ENCODE peak calls at places on chromosomes 4 and X, in four cellular contexts. One of them, this sample, is unnamed.

GRCh38 chr4:176198316-176198903 is 3.0 kb upstream of the SPATA4 start:
- DNase-seq in bronchial epithelial cell: no peak
- DNase-seq in GM13977: no peak
- DNase-seq in GM06990: no peak
- DNase-seq in this sample: no peak

GRCh38 chrX:74656079-74656745 is 41.8 kb upstream of the RLIM start:
- DNase-seq in bronchial epithelial cell: no peak
- DNase-seq in GM13977: no peak
- DNase-seq in GM06990: no peak
- DNase-seq in this sample: no peak

GRCh38 chrX:103211012-103211715 is 3.7 kb upstream of the BEX4 start:
- DNase-seq in bronchial epithelial cell: peak
- DNase-seq in GM13977: peak
- DNase-seq in GM06990: no peak
- DNase-seq in this sample: peak

GRCh38 chr4:24219171-24219570 is 329.3 kb upstream of the PPARGC1A start:
- DNase-seq in bronchial epithelial cell: peak
- DNase-seq in GM13977: no peak
- DNase-seq in GM06990: no peak
- DNase-seq in this sample: no peak

GRCh38 chrX:116318672-116319071 is 117.7 kb upstream of the SLC6A14 start:
- DNase-seq in bronchial epithelial cell: peak
- DNase-seq in GM13977: no peak
- DNase-seq in GM06990: no peak
- DNase-seq in this sample: no peak

GRCh38 chr4:46442963-46443362 is 53.0 kb upstream of the GABRA2 start:
- DNase-seq in bronchial epithelial cell: peak
- DNase-seq in GM13977: no peak
- DNase-seq in GM06990: no peak
- DNase-seq in this sample: no peak

GRCh38 chr4:145565328-145565727 is 53.9 kb upstream of the MMAA start:
- DNase-seq in bronchial epithelial cell: no peak
- DNase-seq in GM13977: no peak
- DNase-seq in GM06990: no peak
- DNase-seq in this sample: no peak

GRCh38 chr4:105598787-105599186 is 46.4 kb downstream of the ARHGEF38 start:
- DNase-seq in bronchial epithelial cell: peak
- DNase-seq in GM13977: no peak
- DNase-seq in GM06990: no peak
- DNase-seq in this sample: no peak

GRCh38 chr4:6620891-6621555 is 19.5 kb upstream of the MRFAP1 start:
- DNase-seq in bronchial epithelial cell: no peak
- DNase-seq in GM13977: no peak
- DNase-seq in GM06990: no peak
- DNase-seq in this sample: no peak

GRCh38 chr4:86974481-86975050 is 39.8 kb downstream of the AFF1 start:
- DNase-seq in bronchial epithelial cell: no peak
- DNase-seq in GM13977: no peak
- DNase-seq in GM06990: no peak
- DNase-seq in this sample: no peak

GRCh38 chrX:124232523-124233201 is 99.8 kb upstream of the TEX13D start:
- DNase-seq in bronchial epithelial cell: peak
- DNase-seq in GM13977: no peak
- DNase-seq in GM06990: no peak
- DNase-seq in this sample: no peak

GRCh38 chr4:69377562-69377961 is 97.3 kb downstream of the UGT2B28 start:
- DNase-seq in bronchial epithelial cell: no peak
- DNase-seq in GM13977: no peak
- DNase-seq in GM06990: no peak
- DNase-seq in this sample: no peak

GRCh38 chr4:20317424-20317985 is 65.8 kb downstream of the SLIT2 start:
- DNase-seq in bronchial epithelial cell: no peak
- DNase-seq in GM13977: no peak
- DNase-seq in GM06990: no peak
- DNase-seq in this sample: no peak

GRCh38 chr4:89755210-89755609 is 81.8 kb downstream of the SNCA start:
- DNase-seq in bronchial epithelial cell: no peak
- DNase-seq in GM13977: no peak
- DNase-seq in GM06990: no peak
- DNase-seq in this sample: no peak

GRCh38 chr4:109574443-109574850 is 14.4 kb downstream of the MCUB start:
- DNase-seq in bronchial epithelial cell: no peak
- DNase-seq in GM13977: no peak
- DNase-seq in GM06990: no peak
- DNase-seq in this sample: no peak

GRCh38 chr4:56871357-56871993 is 36.2 kb upstream of the REST start:
- DNase-seq in bronchial epithelial cell: no peak
- DNase-seq in GM13977: no peak
- DNase-seq in GM06990: no peak
- DNase-seq in this sample: no peak

GRCh38 chr4:189858445-189858844 is 82.2 kb upstream of the FRG1 start:
- DNase-seq in bronchial epithelial cell: no peak
- DNase-seq in GM13977: no peak
- DNase-seq in GM06990: no peak
- DNase-seq in this sample: no peak

GRCh38 chr4:139391731-139392130 is 62.2 kb upstream of the RAB33B start:
- DNase-seq in bronchial epithelial cell: no peak
- DNase-seq in GM13977: no peak
- DNase-seq in GM06990: no peak
- DNase-seq in this sample: no peak

GRCh38 chrX:105822138-105823091 is at the start of gene NRK:
- DNase-seq in bronchial epithelial cell: no peak
- DNase-seq in GM13977: no peak
- DNase-seq in GM06990: no peak
- DNase-seq in this sample: peak
- TF ChIP-seq CTCF in bronchial epithelial cell: no peak
- TF ChIP-seq CTCF in GM13977: no peak
- TF ChIP-seq CTCF in GM06990: no peak
- TF ChIP-seq CTCF in this sample: no peak

DNA sequence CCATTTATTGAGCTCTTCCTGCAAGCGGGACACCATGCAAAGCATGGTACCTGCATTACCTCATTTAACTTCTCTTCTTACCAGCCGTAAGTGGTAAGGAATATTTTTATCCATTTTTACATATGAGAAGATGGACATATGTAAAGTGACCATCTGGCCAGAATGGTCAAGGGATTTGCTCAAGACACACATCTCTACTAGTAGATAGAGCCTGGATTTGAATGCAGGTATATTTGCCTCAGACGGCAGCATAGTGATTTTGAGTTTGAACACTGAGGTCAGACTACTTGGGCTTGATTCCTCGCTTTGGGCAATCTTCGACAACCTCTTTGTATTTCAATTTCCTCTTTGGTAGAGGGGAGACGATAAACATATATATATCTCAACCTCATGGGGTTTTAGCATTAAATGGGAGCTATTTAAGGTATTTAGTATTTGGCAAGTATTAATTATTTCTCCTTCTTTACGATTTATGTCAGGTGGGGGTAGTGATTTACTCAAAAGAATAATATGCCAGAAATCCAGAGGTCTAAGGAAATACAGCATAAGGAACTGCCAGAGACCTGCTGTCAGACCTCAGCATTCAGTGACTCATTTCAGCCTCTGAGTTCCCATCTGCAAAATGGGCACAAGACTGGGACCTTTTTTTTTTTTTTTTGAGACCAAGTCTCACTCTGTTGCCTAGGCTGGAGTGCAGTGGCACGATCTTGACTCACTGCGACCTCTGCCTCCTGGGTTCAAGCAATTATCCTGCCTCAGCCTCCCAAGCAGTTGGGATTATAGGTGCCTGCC is 34.6 kb upstream of the CHRNA9 start:
- DNase-seq in bronchial epithelial cell: no peak
- DNase-seq in GM13977: no peak
- DNase-seq in GM06990: no peak
- DNase-seq in this sample: no peak
- TF ChIP-seq CTCF in bronchial epithelial cell: no peak
- TF ChIP-seq CTCF in GM13977: no peak
- TF ChIP-seq CTCF in GM06990: no peak
- TF ChIP-seq CTCF in this sample: no peak

GRCh38 chrX:150446151-150446550 is 83.0 kb downstream of the MAMLD1 start:
- DNase-seq in bronchial epithelial cell: no peak
- DNase-seq in GM13977: no peak
- DNase-seq in GM06990: no peak
- DNase-seq in this sample: no peak
- TF ChIP-seq CTCF in bronchial epithelial cell: no peak
- TF ChIP-seq CTCF in GM13977: no peak
- TF ChIP-seq CTCF in GM06990: no peak
- TF ChIP-seq CTCF in this sample: no peak

GRCh38 chr4:75892508-75892907 is 9.7 kb downstream of the PPEF2 start:
- DNase-seq in bronchial epithelial cell: no peak
- DNase-seq in GM13977: no peak
- DNase-seq in GM06990: no peak
- DNase-seq in this sample: no peak
- TF ChIP-seq CTCF in bronchial epithelial cell: peak
- TF ChIP-seq CTCF in GM13977: peak
- TF ChIP-seq CTCF in GM06990: no peak
- TF ChIP-seq CTCF in this sample: no peak

This sample was measured in GM13976.